ENCODE peak calls at places on chromosome 4, in six cellular contexts. One of them, this sample, is unnamed.

GRCh38 chr4:69321153-69321729 is 41.0 kb downstream of the UGT2B28 start:
- DNase-seq in mammary epithelial cell: peak; percentile 34
- DNase-seq in natural killer cell: no peak
- DNase-seq in suprapubic skin: no peak
- DNase-seq in cardiac muscle cell: no peak
- DNase-seq in upper lobe of left lung: peak; percentile 26
- DNase-seq in this sample: no peak

GRCh38 chr4:31442236-31442635 is 722.1 kb downstream of the PCDH7 start:
- DNase-seq in suprapubic skin: no peak
- DNase-seq in mammary epithelial cell: no peak
- DNase-seq in cardiac muscle cell: no peak
- DNase-seq in upper lobe of left lung: no peak
- DNase-seq in natural killer cell: no peak
- DNase-seq in this sample: no peak

GRCh38 chr4:98659106-98659592 is 738 bp upstream of the TSPAN5 start:
- DNase-seq in mammary epithelial cell: peak; percentile 35
- DNase-seq in upper lobe of left lung: no peak
- DNase-seq in suprapubic skin: no peak
- DNase-seq in natural killer cell: no peak
- DNase-seq in cardiac muscle cell: peak; percentile 47
- DNase-seq in this sample: no peak

GRCh38 chr4:72993876-72994275 is 75.6 kb downstream of the COX18 start:
- DNase-seq in upper lobe of left lung: no peak
- DNase-seq in mammary epithelial cell: no peak
- DNase-seq in suprapubic skin: no peak
- DNase-seq in natural killer cell: no peak
- DNase-seq in cardiac muscle cell: no peak
- DNase-seq in this sample: no peak

GRCh38 chr4:10704050-10704810 is 19.7 kb upstream of the CLNK start:
- DNase-seq in mammary epithelial cell: no peak
- DNase-seq in suprapubic skin: no peak
- DNase-seq in natural killer cell: no peak
- DNase-seq in upper lobe of left lung: no peak
- DNase-seq in cardiac muscle cell: no peak
- DNase-seq in this sample: no peak

GRCh38 chr4:144313370-144313769 is 172.9 kb upstream of the GYPA start:
- DNase-seq in upper lobe of left lung: no peak
- DNase-seq in cardiac muscle cell: no peak
- DNase-seq in mammary epithelial cell: peak; percentile 66
- DNase-seq in natural killer cell: no peak
- DNase-seq in suprapubic skin: no peak
- DNase-seq in this sample: no peak

GRCh38 chr4:173991321-173991720 is 292.1 kb downstream of the FBXO8 start:
- DNase-seq in mammary epithelial cell: no peak
- DNase-seq in natural killer cell: no peak
- DNase-seq in suprapubic skin: no peak
- DNase-seq in cardiac muscle cell: peak; percentile 20
- DNase-seq in upper lobe of left lung: no peak
- DNase-seq in this sample: no peak

GRCh38 chr4:3800351-3800750 is 34.2 kb downstream of the ADRA2C start:
- DNase-seq in natural killer cell: no peak
- DNase-seq in suprapubic skin: no peak
- DNase-seq in upper lobe of left lung: no peak
- DNase-seq in cardiac muscle cell: no peak
- DNase-seq in mammary epithelial cell: no peak
- DNase-seq in this sample: no peak

GRCh38 chr4:108048997-108049396 is 59.3 kb downstream of the HADH start:
- DNase-seq in cardiac muscle cell: no peak
- DNase-seq in suprapubic skin: no peak
- DNase-seq in natural killer cell: no peak
- DNase-seq in upper lobe of left lung: no peak
- DNase-seq in mammary epithelial cell: no peak
- DNase-seq in this sample: no peak

GRCh38 chr4:31020363-31020762 is 300.2 kb downstream of the PCDH7 start:
- DNase-seq in cardiac muscle cell: no peak
- DNase-seq in suprapubic skin: no peak
- DNase-seq in upper lobe of left lung: no peak
- DNase-seq in natural killer cell: no peak
- DNase-seq in mammary epithelial cell: no peak
- DNase-seq in this sample: no peak

GRCh38 chr4:40199999-40200880 is 3.4 kb downstream of the RHOH start:
- DNase-seq in suprapubic skin: no peak
- DNase-seq in natural killer cell: peak; percentile 53
- DNase-seq in cardiac muscle cell: no peak
- DNase-seq in upper lobe of left lung: peak; percentile 57
- DNase-seq in mammary epithelial cell: peak; percentile 75
- DNase-seq in this sample: no peak

GRCh38 chr4:112854420-112854819 is 195.0 kb upstream of the ANK2 start:
- DNase-seq in suprapubic skin: no peak
- DNase-seq in upper lobe of left lung: no peak
- DNase-seq in mammary epithelial cell: no peak
- DNase-seq in natural killer cell: no peak
- DNase-seq in cardiac muscle cell: no peak
- DNase-seq in this sample: no peak

GRCh38 chr4:6299875-6300274 is 30.2 kb downstream of the WFS1 start:
- DNase-seq in mammary epithelial cell: no peak
- DNase-seq in cardiac muscle cell: no peak
- DNase-seq in suprapubic skin: no peak
- DNase-seq in natural killer cell: no peak
- DNase-seq in upper lobe of left lung: no peak
- DNase-seq in this sample: no peak

GRCh38 chr4:140047017-140047640 is 106.9 kb downstream of the MAML3 start:
- DNase-seq in cardiac muscle cell: peak; percentile 67
- DNase-seq in upper lobe of left lung: no peak
- DNase-seq in natural killer cell: no peak
- DNase-seq in mammary epithelial cell: no peak
- DNase-seq in suprapubic skin: no peak
- DNase-seq in this sample: no peak

GRCh38 chr4:87005369-87005689 is 70.5 kb downstream of the AFF1 start:
- DNase-seq in upper lobe of left lung: no peak
- DNase-seq in suprapubic skin: no peak
- DNase-seq in mammary epithelial cell: no peak
- DNase-seq in natural killer cell: no peak
- DNase-seq in cardiac muscle cell: no peak
- DNase-seq in this sample: no peak

GRCh38 chr4:34492414-34492813 is 1751.9 kb downstream of the ARAP2 start:
- DNase-seq in mammary epithelial cell: no peak
- DNase-seq in suprapubic skin: no peak
- DNase-seq in natural killer cell: no peak
- DNase-seq in upper lobe of left lung: no peak
- DNase-seq in cardiac muscle cell: no peak
- DNase-seq in this sample: no peak

GRCh38 chr4:14529653-14530052 is 472.6 kb upstream of the CPEB2 start:
- DNase-seq in upper lobe of left lung: no peak
- DNase-seq in suprapubic skin: no peak
- DNase-seq in cardiac muscle cell: peak; percentile 29
- DNase-seq in mammary epithelial cell: no peak
- DNase-seq in natural killer cell: no peak
- DNase-seq in this sample: no peak

GRCh38 chr4:14520171-14520570 is 482.1 kb upstream of the CPEB2 start:
- DNase-seq in suprapubic skin: no peak
- DNase-seq in upper lobe of left lung: no peak
- DNase-seq in cardiac muscle cell: peak; percentile 12
- DNase-seq in natural killer cell: no peak
- DNase-seq in mammary epithelial cell: peak; percentile 67
- DNase-seq in this sample: no peak

GRCh38 chr4:14528921-14529320 is 473.4 kb upstream of the CPEB2 start:
- DNase-seq in natural killer cell: no peak
- DNase-seq in cardiac muscle cell: no peak
- DNase-seq in suprapubic skin: no peak
- DNase-seq in mammary epithelial cell: no peak
- DNase-seq in upper lobe of left lung: no peak
- DNase-seq in this sample: no peak

DNA sequence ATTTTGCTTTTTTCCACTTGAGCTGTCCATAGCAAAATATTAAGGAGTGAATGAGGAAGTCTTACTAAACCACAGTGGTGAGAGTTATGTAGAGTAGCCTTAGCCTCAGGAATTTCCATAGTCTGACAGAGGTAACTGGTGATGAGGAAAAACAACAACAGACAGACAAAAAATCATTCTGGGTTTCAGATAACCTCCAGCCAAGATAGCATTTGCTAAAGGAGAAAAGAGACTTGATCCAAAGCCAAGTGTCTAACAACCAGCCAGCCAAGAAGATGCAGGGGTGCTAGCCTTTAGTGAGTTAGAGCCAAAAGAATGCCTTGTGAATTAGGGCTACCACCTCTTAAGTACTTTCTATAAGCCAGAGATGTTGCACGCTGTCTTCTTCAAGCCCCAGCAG is 478.0 kb upstream of the CPEB2 start:
- DNase-seq in suprapubic skin: no peak
- DNase-seq in mammary epithelial cell: no peak
- DNase-seq in natural killer cell: no peak
- DNase-seq in cardiac muscle cell: peak; percentile 7
- DNase-seq in upper lobe of left lung: no peak
- DNase-seq in this sample: no peak
- TF ChIP-seq CTCF in suprapubic skin: no peak
- TF ChIP-seq CTCF in mammary epithelial cell: no peak
- TF ChIP-seq CTCF in natural killer cell: no peak
- TF ChIP-seq CTCF in cardiac muscle cell: no peak
- TF ChIP-seq CTCF in upper lobe of left lung: no peak
- TF ChIP-seq CTCF in this sample: no peak

GRCh38 chr4:8038702-8039251 is 99.1 kb upstream of the AFAP1 start:
- DNase-seq in suprapubic skin: no peak
- DNase-seq in upper lobe of left lung: no peak
- DNase-seq in cardiac muscle cell: no peak
- DNase-seq in natural killer cell: no peak
- DNase-seq in mammary epithelial cell: no peak
- DNase-seq in this sample: no peak

GRCh38 chr4:8040607-8041006 is 100.9 kb upstream of the AFAP1 start:
- DNase-seq in mammary epithelial cell: no peak
- DNase-seq in natural killer cell: no peak
- DNase-seq in cardiac muscle cell: peak; percentile 17
- DNase-seq in upper lobe of left lung: no peak
- DNase-seq in suprapubic skin: no peak
- DNase-seq in this sample: no peak

GRCh38 chr4:8037150-8037769 is 97.6 kb upstream of the AFAP1 start:
- DNase-seq in cardiac muscle cell: no peak
- DNase-seq in mammary epithelial cell: no peak
- DNase-seq in suprapubic skin: no peak
- DNase-seq in natural killer cell: no peak
- DNase-seq in upper lobe of left lung: no peak
- DNase-seq in this sample: no peak

GRCh38 chr4:8039290-8039689 is 99.6 kb upstream of the AFAP1 start:
- DNase-seq in upper lobe of left lung: no peak
- DNase-seq in mammary epithelial cell: no peak
- DNase-seq in natural killer cell: no peak
- DNase-seq in cardiac muscle cell: no peak
- DNase-seq in suprapubic skin: no peak
- DNase-seq in this sample: no peak

DNA sequence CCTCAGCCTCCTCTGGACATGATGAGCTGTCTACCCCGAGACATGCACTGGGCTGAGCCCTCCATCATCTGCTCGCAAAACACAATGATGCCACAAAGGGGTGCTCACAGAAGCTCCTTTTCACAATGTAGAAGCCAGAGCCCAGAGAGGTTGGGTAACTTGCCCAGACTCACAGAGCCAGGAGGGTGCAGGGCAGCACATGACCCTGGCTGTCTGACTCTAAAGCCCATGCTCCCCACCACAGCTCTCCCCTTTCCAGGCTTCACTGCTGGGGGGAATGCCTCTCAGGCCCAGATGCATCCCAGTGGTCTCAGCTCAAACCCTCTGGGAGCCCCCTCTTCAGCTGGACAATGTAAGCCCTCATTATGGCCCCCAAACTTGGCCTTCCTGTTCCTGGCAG is 98.4 kb upstream of the AFAP1 start:
- DNase-seq in suprapubic skin: no peak
- DNase-seq in mammary epithelial cell: no peak
- DNase-seq in cardiac muscle cell: no peak
- DNase-seq in natural killer cell: no peak
- DNase-seq in upper lobe of left lung: no peak
- DNase-seq in this sample: no peak
- TF ChIP-seq CTCF in suprapubic skin: no peak
- TF ChIP-seq CTCF in mammary epithelial cell: no peak
- TF ChIP-seq CTCF in cardiac muscle cell: no peak
- TF ChIP-seq CTCF in natural killer cell: no peak
- TF ChIP-seq CTCF in upper lobe of left lung: no peak
- TF ChIP-seq CTCF in this sample: no peak

DNA sequence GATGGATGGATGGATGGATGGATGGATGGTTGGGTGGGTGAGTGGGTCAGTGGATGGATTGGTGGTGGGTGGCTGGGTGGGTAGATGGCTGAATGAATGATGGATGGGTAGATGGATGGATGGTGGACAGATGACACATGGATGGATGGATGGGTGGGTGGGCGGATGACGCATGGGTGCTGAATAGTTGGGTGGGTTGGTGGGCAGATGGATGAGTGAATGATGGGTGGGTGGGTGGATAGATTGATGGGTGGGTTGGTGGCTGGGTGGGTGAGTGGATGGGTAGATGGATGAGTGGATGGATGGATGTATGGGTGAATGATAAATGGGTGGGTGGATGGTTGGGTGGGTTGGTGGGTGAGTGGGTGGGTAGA is 69.9 kb upstream of the NKX1-1 start:
- DNase-seq in upper lobe of left lung: no peak
- DNase-seq in mammary epithelial cell: no peak
- DNase-seq in natural killer cell: no peak
- DNase-seq in cardiac muscle cell: no peak
- DNase-seq in suprapubic skin: no peak
- DNase-seq in this sample: no peak
- TF ChIP-seq CTCF in upper lobe of left lung: no peak
- TF ChIP-seq CTCF in mammary epithelial cell: no peak
- TF ChIP-seq CTCF in natural killer cell: no peak
- TF ChIP-seq CTCF in cardiac muscle cell: no peak
- TF ChIP-seq CTCF in suprapubic skin: no peak
- TF ChIP-seq CTCF in this sample: no peak

DNA sequence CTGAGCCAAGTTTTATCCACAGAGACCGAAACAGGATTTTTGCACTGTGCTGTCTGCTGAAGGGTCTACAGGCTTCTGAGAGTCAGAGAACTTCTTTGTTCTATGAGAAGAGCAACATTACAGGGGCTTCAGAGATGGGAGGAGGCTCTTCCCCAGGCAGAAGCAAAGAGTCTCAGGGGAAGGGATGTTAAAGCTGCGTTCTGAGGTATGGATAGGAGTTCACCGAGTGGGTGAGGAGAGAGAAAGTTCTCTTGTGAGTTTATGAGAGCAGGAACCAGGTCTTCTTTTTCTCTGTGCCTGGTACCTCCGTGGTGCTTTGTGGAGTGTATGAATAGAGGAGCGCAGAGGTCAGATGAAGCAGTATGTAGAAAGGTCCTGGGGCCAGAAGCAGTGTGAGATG is 155.1 kb downstream of the PDGFRA start:
- DNase-seq in upper lobe of left lung: no peak
- DNase-seq in suprapubic skin: no peak
- DNase-seq in natural killer cell: no peak
- DNase-seq in mammary epithelial cell: no peak
- DNase-seq in cardiac muscle cell: no peak
- DNase-seq in this sample: no peak
- TF ChIP-seq CTCF in upper lobe of left lung: no peak
- TF ChIP-seq CTCF in suprapubic skin: no peak
- TF ChIP-seq CTCF in natural killer cell: no peak
- TF ChIP-seq CTCF in mammary epithelial cell: no peak
- TF ChIP-seq CTCF in cardiac muscle cell: no peak
- TF ChIP-seq CTCF in this sample: no peak

GRCh38 chr4:26496207-26496783 is 6.0 kb upstream of the CCKAR start:
- DNase-seq in suprapubic skin: no peak
- DNase-seq in cardiac muscle cell: no peak
- DNase-seq in mammary epithelial cell: no peak
- DNase-seq in natural killer cell: no peak
- DNase-seq in upper lobe of left lung: no peak
- DNase-seq in this sample: no peak
- TF ChIP-seq CTCF in suprapubic skin: no peak
- TF ChIP-seq CTCF in cardiac muscle cell: no peak
- TF ChIP-seq CTCF in mammary epithelial cell: no peak
- TF ChIP-seq CTCF in natural killer cell: no peak
- TF ChIP-seq CTCF in upper lobe of left lung: no peak
- TF ChIP-seq CTCF in this sample: no peak